ENCODE peak calls at places on chromosome 15, in eight cellular contexts. I is immature natural killer cell; W is activated gamma-delta T cell treated with Interleukin-2 at 50 U/mL for 16 hours; F is hypothalamus; H is uterus; B is fibroblast of the aortic adventitia; M is AG04450; Z is activated naive CD4-positive, alpha-beta T cell. Y is an unnamed sample.

GRCh38 chr15:32688151-32688639 is 29.6 kb upstream of the GREM1 start:
- DNase-seq in I (no peak), W (no peak), F (no peak), H (no peak), B (no peak), M (no peak), Z (no peak), Y (no peak)

GRCh38 chr15:72110355-72110754 is 7.6 kb downstream of the MYO9A start:
- DNase-seq in I (no peak), W (no peak), F (no peak), H (no peak), B (no peak), M (no peak), Z (no peak), Y (no peak)

GRCh38 chr15:94620632-94621031 is 389.3 kb downstream of the MCTP2 start:
- DNase-seq in I (no peak), W (no peak), F (no peak), H (no peak), B (no peak), M (no peak), Z (no peak), Y (no peak)

GRCh38 chr15:51647128-51647562 is 24.6 kb upstream of the DMXL2 start:
- DNase-seq in I (no peak), W (no peak), F (no peak), H (no peak), B (peak; percentile 81), M (no peak), Z (no peak), Y (no peak)

GRCh38 chr15:41501961-41502786 is 8.5 kb downstream of the ITPKA start:
- DNase-seq in I (no peak), W (peak; percentile 24), F (no peak), H (no peak), B (no peak), M (no peak), Z (no peak), Y (no peak)

GRCh38 chr15:40097968-40098476 is 10.7 kb downstream of the BMF start:
- DNase-seq in I (no peak), W (no peak), F (no peak), H (peak; percentile 47), B (peak; percentile 30), M (no peak), Z (no peak), Y (no peak)

GRCh38 chr15:40244961-40245523 is 6.2 kb downstream of the PAK6 start:
- DNase-seq in I (no peak), W (no peak), F (no peak), H (no peak), B (no peak), M (no peak), Z (no peak), Y (no peak)

GRCh38 chr15:64246364-64247189 is 83.8 kb upstream of the PPIB start:
- DNase-seq in I (no peak), W (no peak), F (no peak), H (peak; percentile 29), B (peak; percentile 72), M (peak; percentile 51), Z (no peak), Y (no peak)

GRCh38 chr15:68364028-68364659 is 67.8 kb downstream of the ITGA11 start:
- DNase-seq in I (no peak), W (no peak), F (no peak), H (no peak), B (peak; percentile 65), M (no peak), Z (no peak), Y (peak; percentile 26)

GRCh38 chr15:68823561-68823960 is 2.9 kb upstream of the ANP32A start:
- DNase-seq in I (no peak), W (no peak), F (no peak), H (no peak), B (no peak), M (no peak), Z (no peak), Y (no peak)

GRCh38 chr15:101045236-101045646 is 126.1 kb downstream of the LRRK1 start:
- DNase-seq in I (no peak), W (no peak), F (no peak), H (peak; percentile 49), B (no peak), M (no peak), Z (no peak), Y (no peak)

GRCh38 chr15:79875213-79875612 is 21.6 kb downstream of the MTHFS start:
- DNase-seq in I (no peak), W (no peak), F (no peak), H (no peak), B (no peak), M (no peak), Z (no peak), Y (no peak)

GRCh38 chr15:60949034-60949977 is 279.8 kb downstream of the RORA start:
- DNase-seq in I (no peak), W (no peak), F (no peak), H (no peak), B (peak; percentile 69), M (no peak), Z (no peak), Y (no peak)

GRCh38 chr15:69093127-69093526 is 67.3 kb upstream of the GLCE start:
- DNase-seq in I (no peak), W (no peak), F (no peak), H (no peak), B (no peak), M (no peak), Z (no peak), Y (no peak)

Y was measured in nucleus accumbens.